ENCODE peak calls at places on chromosomes 12 and 14, in seven cellular contexts. P is fibroblast of the aortic adventitia, G is type B pancreatic cell, J is progenitor cell of endocrine pancreas, U is fibroblast of pulmonary artery, A is psoas muscle, R is fibroblast of mammary gland. D is an unnamed sample.

GRCh38 chr12:130401703-130402102 is 64.0 kb downstream of the PIWIL1 start:
- DNase-seq in U (no peak), J (no peak), R (no peak), A (no peak), G (no peak), P (no peak), D (no peak)

GRCh38 chr12:128336506-128336905 is 69.5 kb downstream of the TMEM132C start:
- DNase-seq in J (no peak), A (no peak), P (no peak), R (no peak), G (no peak), U (no peak), D (no peak)

GRCh38 chr14:79602742-79603141 is 608.6 kb downstream of the DIO2 start:
- DNase-seq in A (no peak), J (no peak), P (no peak), G (no peak), U (no peak), R (no peak), D (no peak)

GRCh38 chr12:88453323-88453722 is 126.9 kb downstream of the KITLG start:
- DNase-seq in G (no peak), J (no peak), U (peak), P (peak), R (peak), A (no peak), D (no peak)

GRCh38 chr12:127145929-127146789 is 1120.8 kb upstream of the TMEM132C start:
- DNase-seq in P (peak), A (peak), J (no peak), R (peak), U (peak), G (no peak), D (no peak)

GRCh38 chr12:101761347-101761746 is 22.1 kb upstream of the SYCP3 start:
- DNase-seq in U (peak), G (no peak), A (no peak), P (no peak), J (no peak), R (no peak), D (peak)

GRCh38 chr14:67718265-67718664 is 16.6 kb downstream of the RDH12 start:
- DNase-seq in G (no peak), A (no peak), J (no peak), U (no peak), R (no peak), P (no peak), D (no peak)

GRCh38 chr12:79063258-79063657 is 198.7 kb downstream of the SYT1 start:
- DNase-seq in P (peak), U (peak), R (no peak), A (no peak), G (no peak), J (no peak), D (no peak)

GRCh38 chr12:28114488-28114887 is 75.8 kb upstream of the CCDC91 start:
- DNase-seq in R (peak), U (no peak), J (no peak), P (no peak), G (no peak), A (no peak), D (peak)

GRCh38 chr14:99247772-99248171 is 24.2 kb downstream of the BCL11B start:
- DNase-seq in J (no peak), R (no peak), U (no peak), P (no peak), A (no peak), G (no peak), D (no peak)

GRCh38 chr12:121145221-121145620 is 12.5 kb downstream of the P2RX7 start:
- DNase-seq in A (no peak), R (peak), P (no peak), U (peak), J (no peak), G (no peak), D (no peak)

GRCh38 chr12:114269153-114269552 is 136.8 kb downstream of the TBX5 start:
- DNase-seq in P (no peak), A (no peak), R (no peak), U (no peak), G (no peak), J (no peak), D (peak)

GRCh38 chr14:53845813-53846693 is 110.6 kb downstream of the BMP4 start:
- DNase-seq in R (no peak), U (peak), P (no peak), A (no peak), J (no peak), G (no peak), D (no peak)

GRCh38 chr12:30996752-30997151 is 70.2 kb downstream of the TSPAN11 start:
- DNase-seq in U (no peak), A (no peak), J (no peak), R (no peak), P (no peak), G (no peak), D (no peak)

GRCh38 chr12:92912052-92912451 is 17.0 kb downstream of the EEA1 start:
- DNase-seq in A (no peak), P (peak), G (no peak), J (no peak), R (peak), U (no peak), D (peak)

GRCh38 chr14:54188036-54188666 is 208.7 kb upstream of the CDKN3 start:
- DNase-seq in G (no peak), P (no peak), R (no peak), A (no peak), J (no peak), U (no peak), D (no peak)

GRCh38 chr14:58638231-58639205 is 756 bp downstream of the DACT1 start:
- DNase-seq in P (peak), U (peak), A (peak), J (no peak), G (no peak), R (peak), D (no peak)
- TF ChIP-seq CTCF in P (peak), U (no peak), A (no peak), J (no peak), G (peak), R (no peak), D (no peak)

GRCh38 chr12:53995311-53996187 is 4.4 kb upstream of the HOXC9 start:
- DNase-seq in P (no peak), J (no peak), U (no peak), G (no peak), R (peak), A (peak), D (no peak)
- TF ChIP-seq CTCF in P (no peak), J (no peak), U (no peak), G (no peak), R (no peak), A (no peak), D (no peak)

GRCh38 chr12:109163150-109163549 is 46.8 kb downstream of the ACACB start:
- DNase-seq in A (no peak), U (no peak), G (no peak), J (no peak), R (no peak), P (no peak), D (no peak)
- TF ChIP-seq CTCF in A (no peak), U (no peak), G (no peak), J (no peak), R (no peak), P (no peak), D (no peak)

GRCh38 chr14:87001333-87001732 is 991.6 kb downstream of the GALC start:
- DNase-seq in A (no peak), G (no peak), U (no peak), J (no peak), P (no peak), R (no peak), D (no peak)

GRCh38 chr14:87005336-87005735 is 987.6 kb downstream of the GALC start:
- DNase-seq in J (no peak), R (peak), A (no peak), G (no peak), P (peak), U (peak), D (peak)

GRCh38 chr14:86999076-86999475 is 993.9 kb downstream of the GALC start:
- DNase-seq in A (no peak), J (no peak), P (peak), U (no peak), R (peak), G (no peak), D (no peak)

GRCh38 chr14:87000071-87000470 is 992.9 kb downstream of the GALC start:
- DNase-seq in R (no peak), G (no peak), J (no peak), U (no peak), P (no peak), A (no peak), D (no peak)

DNA sequence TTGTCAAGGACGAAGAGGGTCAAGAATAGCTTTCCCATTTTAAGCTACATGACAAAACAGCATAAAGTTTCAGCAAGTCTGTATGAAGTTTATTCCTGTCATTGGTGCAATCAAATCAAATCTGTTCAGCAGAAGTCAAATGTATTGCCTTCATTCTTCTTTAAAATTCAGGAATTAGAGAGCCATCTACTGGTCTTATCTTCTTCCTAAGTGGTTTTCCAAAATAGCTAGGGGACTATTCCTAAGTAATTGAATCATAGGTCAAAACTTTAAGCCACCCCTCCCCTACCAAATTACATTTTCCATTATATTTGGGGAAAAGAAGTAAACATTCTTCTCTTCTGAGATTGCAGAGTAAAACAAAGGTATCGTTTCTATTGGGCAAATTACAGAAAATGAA is 990.2 kb downstream of the GALC start:
- DNase-seq in R (peak), U (no peak), P (peak), J (no peak), A (no peak), G (no peak), D (no peak)
- TF ChIP-seq CTCF in R (no peak), U (no peak), P (peak), J (no peak), A (no peak), G (no peak), D (no peak)